ENCODE peak calls at places on chromosomes 7 and 10, in ten cellular contexts. V is AG04449, Q is fibroblast of pulmonary artery, X is breast epithelium, B is cardiac muscle cell, K is mammary epithelial cell, F is fibroblast of lung, R is IMR-90, D is AG09309, E is upper lobe of right lung. A is an unnamed sample.

GRCh38 chr10:29109700-29110099 is 179.2 kb upstream of the LYZL1 start:
- DNase-seq in V (no peak), Q (no peak), X (no peak), B (no peak), K (no peak), F (no peak), R (no peak), D (no peak), E (no peak), A (no peak)

GRCh38 chr10:120387326-120387725 is 69.7 kb upstream of the PLPP4 start:
- DNase-seq in V (peak; percentile 34), Q (no peak), X (no peak), B (no peak), K (peak; percentile 38), F (peak; percentile 91), R (no peak), D (peak; percentile 16), E (no peak), A (no peak)

GRCh38 chr7:126529833-126530232 is 722.9 kb downstream of the GRM8 start:
- DNase-seq in V (no peak), Q (no peak), X (no peak), B (no peak), K (peak; percentile 29), F (peak; percentile 15), R (no peak), D (no peak), E (no peak), A (peak; percentile 59)

GRCh38 chr10:69104994-69105790 is 17.3 kb downstream of the SRGN start:
- DNase-seq in V (no peak), Q (no peak), X (no peak), B (no peak), K (no peak), F (no peak), R (no peak), D (no peak), E (no peak), A (no peak)

GRCh38 chr10:132466520-132467463 is 69.8 kb downstream of the PWWP2B start:
- DNase-seq in V (no peak), Q (no peak), X (no peak), B (no peak), K (no peak), F (no peak), R (no peak), D (no peak), E (no peak), A (no peak)

GRCh38 chr7:114175140-114175539 is 239.5 kb upstream of the FOXP2 start:
- DNase-seq in V (no peak), Q (peak; percentile 3), X (no peak), B (no peak), K (peak; percentile 1), F (peak; percentile 74), R (peak; percentile 7), D (no peak), E (no peak), A (peak; percentile 40)

GRCh38 chr10:130193033-130193432 is 56.8 kb downstream of the GLRX3 start:
- DNase-seq in V (no peak), Q (no peak), X (no peak), B (no peak), K (no peak), F (no peak), R (no peak), D (no peak), E (no peak), A (no peak)

GRCh38 chr7:143455494-143455893 is 12.2 kb downstream of the TAS2R60 start:
- DNase-seq in V (no peak), Q (no peak), X (no peak), B (no peak), K (no peak), F (no peak), R (no peak), D (no peak), E (no peak), A (no peak)

GRCh38 chr7:27242046-27242579 is 489 bp upstream of the EVX1 start:
- DNase-seq in V (no peak), Q (no peak), X (no peak), B (no peak), K (no peak), F (no peak), R (no peak), D (no peak), E (no peak), A (no peak)

GRCh38 chr7:73353243-73353642 is 25.3 kb downstream of the FKBP6 start:
- DNase-seq in V (no peak), Q (no peak), X (no peak), B (no peak), K (no peak), F (no peak), R (no peak), D (no peak), E (no peak), A (no peak)

GRCh38 chr10:106089855-106090254 is 1074.7 kb downstream of the SORCS1 start:
- DNase-seq in V (no peak), Q (no peak), X (no peak), B (no peak), K (no peak), F (no peak), R (no peak), D (no peak), E (no peak), A (no peak)

GRCh38 chr7:158819571-158820203 is 9.6 kb downstream of the ESYT2 start:
- DNase-seq in V (no peak), Q (peak; percentile 51), X (no peak), B (no peak), K (no peak), F (no peak), R (no peak), D (no peak), E (no peak), A (no peak)

GRCh38 chr10:76071638-76072317 is 640.4 kb downstream of the LRMDA start:
- DNase-seq in V (peak; percentile 26), Q (no peak), X (no peak), B (no peak), K (no peak), F (peak; percentile 32), R (no peak), D (peak; percentile 86), E (no peak), A (no peak)

GRCh38 chr10:72229261-72230251 is 13.5 kb upstream of the ASCC1 start:
- DNase-seq in V (no peak), Q (peak; percentile 73), X (no peak), B (no peak), K (no peak), F (no peak), R (peak; percentile 18), D (no peak), E (no peak), A (no peak)

GRCh38 chr7:51430480-51431086 is 114.0 kb upstream of the COBL start:
- DNase-seq in V (no peak), Q (peak; percentile 49), X (no peak), B (peak; percentile 79), K (peak; percentile 28), F (peak; percentile 15), R (peak; percentile 12), D (peak; percentile 1), E (no peak), A (peak; percentile 37)

GRCh38 chr10:5064656-5065055 is 29.6 kb upstream of the AKR1C3 start:
- DNase-seq in V (peak; percentile 37), Q (no peak), X (no peak), B (no peak), K (peak; percentile 10), F (peak; percentile 25), R (peak; percentile 2), D (no peak), E (no peak), A (no peak)

GRCh38 chr7:150373049-150373801 is 4.6 kb downstream of the REPIN1 start:
- DNase-seq in V (no peak), Q (no peak), X (peak; percentile 48), B (peak; percentile 82), K (no peak), F (no peak), R (no peak), D (no peak), E (peak; percentile 46), A (peak; percentile 52)

GRCh38 chr10:48251525-48252353 is 22.8 kb downstream of the FRMPD2 start:
- DNase-seq in V (no peak), Q (no peak), X (no peak), B (peak; percentile 60), K (peak; percentile 80), F (no peak), R (no peak), D (no peak), E (no peak), A (peak; percentile 77)

GRCh38 chr10:71093531-71093930 is 118.8 kb upstream of the UNC5B start:
- DNase-seq in V (no peak), Q (no peak), X (peak; percentile 6), B (no peak), K (no peak), F (no peak), R (no peak), D (no peak), E (no peak), A (no peak)

GRCh38 chr7:12434012-12434642 is 30.5 kb upstream of the VWDE start:
- DNase-seq in V (no peak), Q (peak; percentile 9), X (no peak), B (no peak), K (no peak), F (no peak), R (no peak), D (no peak), E (no peak), A (no peak)
- TF ChIP-seq CTCF in V (no peak), Q (peak; percentile 53), X (no peak), B (peak; percentile 45), K (peak; percentile 57), F (peak; percentile 52), R (peak; percentile 50), D (peak; percentile 34), E (peak; percentile 35), A (peak; percentile 4)

DNA sequence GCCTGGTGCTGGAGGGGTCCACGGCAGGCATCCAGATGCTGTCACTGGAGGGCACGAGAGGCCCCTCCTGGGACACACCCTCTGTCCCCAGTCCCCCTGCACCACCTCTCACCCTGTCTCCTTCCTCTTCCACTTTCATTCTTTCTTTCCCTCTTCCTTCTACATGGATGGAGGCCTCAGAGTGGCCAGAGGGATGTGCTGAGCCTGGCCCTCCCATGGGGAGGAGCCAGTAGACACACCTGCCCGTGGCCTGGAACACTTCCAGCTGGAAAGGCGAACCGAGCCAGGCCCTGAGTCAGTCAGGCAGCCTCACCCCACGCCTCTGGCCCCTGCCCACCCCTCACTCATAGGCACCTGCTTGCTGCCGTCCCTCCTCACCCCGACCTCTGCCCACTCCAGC is 55.9 kb upstream of the MXI1 start:
- DNase-seq in V (no peak), Q (no peak), X (peak; percentile 63), B (no peak), K (peak; percentile 58), F (no peak), R (no peak), D (no peak), E (peak; percentile 71), A (peak; percentile 68)
- H3K4me3 ChIP-seq in V (no peak overlapping the region), Q (no peak overlapping the region), X (no peak overlapping the region), B (no peak overlapping the region), K (no peak overlapping the region), F (no peak overlapping the region), R (no peak overlapping the region), D (no peak overlapping the region), E (no peak overlapping the region), A (no peak overlapping the region)

GRCh38 chr10:7417103-7417623 is 6.3 kb upstream of the SFMBT2 start:
- DNase-seq in V (peak; percentile 4), Q (peak; percentile 74), X (no peak), B (no peak), K (no peak), F (peak; percentile 41), R (peak; percentile 64), D (peak; percentile 27), E (no peak), A (peak; percentile 60)
- TF ChIP-seq CTCF in V (peak; percentile 15), Q (peak; percentile 46), X (peak; percentile 43), B (peak; percentile 41), K (peak; percentile 48), F (peak; percentile 52), R (peak; percentile 69), D (peak; percentile 35), E (peak; percentile 62), A (peak; percentile 25)

GRCh38 chr7:153530441-153530840 is 521.8 kb upstream of the DPP6 start:
- DNase-seq in V (no peak), Q (no peak), X (no peak), B (no peak), K (no peak), F (no peak), R (no peak), D (no peak), E (no peak), A (no peak)
- H3K4me3 ChIP-seq in V (no peak overlapping the region), Q (no peak overlapping the region), X (no peak overlapping the region), B (no peak overlapping the region), K (no peak overlapping the region), F (no peak overlapping the region), R (no peak overlapping the region), D (no peak overlapping the region), E (no peak overlapping the region), A (no peak overlapping the region)

A was measured in bronchial epithelial cell.